ENCODE peak calls at places on chromosomes 3 and 15, in five cellular contexts. G is activated CD8-positive, alpha-beta memory T cell treated with anti-CD3 and anti-CD28 coated beads for 48 hours; V is right lobe of liver; F is BJ; R is left lung. P is an unnamed sample.

GRCh38 chr15:73923156-73923487 is 3.1 kb upstream of the LOXL1 start:
- DNase-seq in G (no peak), F (no peak), R (no peak), V (no peak), P (no peak)

GRCh38 chr15:99307735-99308134 is 56.5 kb downstream of the LRRC28 start:
- DNase-seq in G (no peak), V (no peak), R (no peak), F (no peak), P (no peak)

GRCh38 chr3:150220791-150221190 is 187.3 kb upstream of the TSC22D2 start:
- DNase-seq in G (no peak), V (no peak), F (no peak), R (no peak), P (no peak)

GRCh38 chr3:5095879-5096278 is 26.2 kb upstream of the ARL8B start:
- DNase-seq in R (peak; percentile 76), F (no peak), G (peak; percentile 12), V (no peak), P (no peak)

GRCh38 chr15:26134812-26135211 is 271.7 kb upstream of the ATP10A start:
- DNase-seq in F (no peak), V (no peak), R (no peak), G (no peak), P (no peak)

GRCh38 chr15:59539799-59540198 is 71.8 kb upstream of the GCNT3 start:
- DNase-seq in V (peak; percentile 6), G (no peak), F (no peak), R (no peak), P (no peak)

GRCh38 chr15:43441316-43441715 is 51.6 kb downstream of the TP53BP1 start:
- DNase-seq in R (no peak), G (no peak), F (no peak), V (no peak), P (no peak)

GRCh38 chr3:62670351-62670750 is 204.9 kb downstream of the CADPS start:
- DNase-seq in G (no peak), V (no peak), R (no peak), F (no peak), P (no peak)

GRCh38 chr15:88648357-88649214 is 9.8 kb downstream of the ISG20 start:
- DNase-seq in G (no peak), R (no peak), F (no peak), V (peak; percentile 80), P (peak; percentile 42)

GRCh38 chr15:45148076-45149059 is 18.6 kb downstream of the DUOX1 start:
- DNase-seq in F (no peak), G (no peak), V (no peak), R (no peak), P (no peak)

GRCh38 chr3:123745184-123745855 is 138.8 kb downstream of the MYLK start:
- DNase-seq in G (no peak), R (no peak), V (peak; percentile 60), F (no peak), P (no peak)

GRCh38 chr15:42270996-42271395 is 2.0 kb upstream of the GANC start:
- DNase-seq in V (no peak), F (no peak), G (no peak), R (no peak), P (no peak)

GRCh38 chr15:65655026-65655425 is 33.3 kb downstream of the SLC24A1 start:
- DNase-seq in V (no peak), G (no peak), F (no peak), R (no peak), P (no peak)

GRCh38 chr3:48432411-48433371 is 2.8 kb upstream of the PLXNB1 start:
- DNase-seq in V (no peak), G (no peak), R (no peak), F (no peak), P (no peak)

GRCh38 chr3:317012-317411 is 120.4 kb downstream of the CHL1 start:
- DNase-seq in V (no peak), F (no peak), R (no peak), G (no peak), P (no peak)

GRCh38 chr3:22996926-22997600 is 206.1 kb upstream of the UBE2E2 start:
- DNase-seq in V (no peak), F (no peak), G (no peak), R (no peak), P (no peak)

GRCh38 chr3:64030741-64031140 is 7.4 kb upstream of the PSMD6 start:
- DNase-seq in G (peak; percentile 46), R (peak; percentile 89), V (peak; percentile 76), F (no peak), P (peak; percentile 26)

GRCh38 chr15:43376017-43376705 is 5.3 kb downstream of the TUBGCP4 start:
- DNase-seq in V (no peak), G (no peak), F (no peak), R (no peak), P (no peak)

GRCh38 chr3:53803816-53804545 is 42.2 kb downstream of the CHDH start:
- DNase-seq in F (no peak), G (no peak), R (no peak), V (no peak), P (no peak)

GRCh38 chr3:31567036-31567435 is 34.3 kb downstream of the STT3B start:
- DNase-seq in F (no peak), G (no peak), R (no peak), V (no peak), P (no peak)

GRCh38 chr3:177294221-177294620 is 96.9 kb upstream of the TBL1XR1 start:
- DNase-seq in F (no peak), V (no peak), G (no peak), R (no peak), P (no peak)

GRCh38 chr15:85047271-85047948 is 65.8 kb downstream of the PDE8A start:
- DNase-seq in F (peak; percentile 54), R (no peak), G (no peak), V (no peak), P (no peak)

GRCh38 chr3:77460326-77460725 is 420.4 kb downstream of the ROBO2 start:
- DNase-seq in F (no peak), R (no peak), V (no peak), G (no peak), P (no peak)

GRCh38 chr3:56929809-56930615 is 128.3 kb upstream of the ARHGEF3 start:
- DNase-seq in V (no peak), G (no peak), R (no peak), F (no peak), P (no peak)

GRCh38 chr3:99925584-99925983 is 107.9 kb downstream of the CMSS1 start:
- DNase-seq in F (no peak), G (no peak), R (no peak), V (no peak), P (no peak)

GRCh38 chr15:28269097-28269496 is 52.9 kb downstream of the HERC2 start:
- DNase-seq in R (no peak), G (no peak), F (no peak), V (no peak), P (no peak)

GRCh38 chr3:122674339-122674738 is 6.3 kb upstream of the PARP14 start:
- DNase-seq in V (no peak), F (no peak), R (no peak), G (no peak), P (no peak)

GRCh38 chr15:51680316-51680715 is 987 bp upstream of the SCG3 start:
- DNase-seq in R (no peak), V (no peak), F (no peak), G (no peak), P (no peak)